ENCODE peak calls at places on chromosomes 12 and 14, in five cellular contexts. V, Q, P, B and D are unnamed samples.

GRCh38 chr14:54343276-54344121 is 53.3 kb upstream of the CDKN3 start:
- DNase-seq in V (no peak), Q (no peak), P (no peak), B (no peak), D (no peak)

GRCh38 chr12:20436367-20436766 is 68.0 kb downstream of the PDE3A start:
- DNase-seq in V (no peak), Q (no peak), P (no peak), B (no peak), D (no peak)

GRCh38 chr12:75444444-75445136 is 36.0 kb upstream of the GLIPR1 start:
- DNase-seq in V (peak), Q (no peak), P (no peak), B (no peak), D (no peak)

GRCh38 chr12:117484901-117485300 is 123.5 kb upstream of the NOS1 start:
- DNase-seq in V (no peak), Q (no peak), P (no peak), B (no peak), D (no peak)

GRCh38 chr14:77707355-77707723 is 484 bp downstream of the ALKBH1 start:
- DNase-seq in V (peak), Q (peak), P (no peak), B (peak), D (peak)

GRCh38 chr14:96249016-96249415 is 7.0 kb upstream of the BDKRB1 start:
- DNase-seq in V (peak), Q (no peak), P (no peak), B (peak), D (no peak)

GRCh38 chr12:114275937-114276785 is 129.8 kb downstream of the TBX5 start:
- DNase-seq in V (peak), Q (no peak), P (no peak), B (peak), D (no peak)

GRCh38 chr14:73714656-73715081 is 485 bp upstream of the PNMA1 start:
- DNase-seq in V (peak), Q (no peak), P (no peak), B (no peak), D (no peak)

GRCh38 chr14:24100197-24100981 is 6.3 kb downstream of the PCK2 start:
- DNase-seq in V (no peak), Q (no peak), P (no peak), B (no peak), D (no peak)

GRCh38 chr12:91126516-91126915 is 15.2 kb upstream of the LUM start:
- DNase-seq in V (peak), Q (no peak), P (no peak), B (no peak), D (no peak)

GRCh38 chr12:32533971-32534590 is 134.7 kb downstream of the FGD4 start:
- DNase-seq in V (peak), Q (peak), P (peak), B (peak), D (peak)

GRCh38 chr14:99554757-99555531 is 49.1 kb downstream of the CCDC85C start:
- DNase-seq in V (no peak), Q (no peak), P (no peak), B (no peak), D (no peak)

GRCh38 chr14:60651936-60652673 is 2.8 kb upstream of the SIX1 start:
- DNase-seq in V (no peak), Q (no peak), P (no peak), B (no peak), D (no peak)

GRCh38 chr12:1439201-1439600 is 155.2 kb downstream of the FBXL14 start:
- DNase-seq in V (no peak), Q (no peak), P (no peak), B (no peak), D (no peak)

GRCh38 chr12:60489071-60489470 is 893.2 kb downstream of the SLC16A7 start:
- DNase-seq in V (no peak), Q (no peak), P (no peak), B (peak), D (no peak)

GRCh38 chr12:2215709-2216560 is 163.1 kb downstream of the CACNA1C start:
- DNase-seq in V (no peak), Q (no peak), P (no peak), B (no peak), D (no peak)

GRCh38 chr12:76558684-76559276 is 791 bp downstream of the OSBPL8 start:
- DNase-seq in V (peak), Q (peak), P (peak), B (no peak), D (peak)

GRCh38 chr12:57740656-57741412 is 2.3 kb upstream of the AGAP2 start:
- DNase-seq in V (no peak), Q (peak), P (no peak), B (no peak), D (no peak)

GRCh38 chr12:94671917-94672316 is 21.6 kb upstream of the TMCC3 start:
- DNase-seq in V (no peak), Q (no peak), P (no peak), B (no peak), D (no peak)

GRCh38 chr14:62187265-62187664 is 425.0 kb downstream of the SNAPC1 start:
- DNase-seq in V (no peak), Q (no peak), P (no peak), B (no peak), D (no peak)

GRCh38 chr14:50397461-50398196 is 948 bp upstream of the CDKL1 start:
- DNase-seq in V (peak), Q (peak), P (no peak), B (no peak), D (no peak)

GRCh38 chr12:110577717-110578521 is 5.2 kb downstream of the PPTC7 start:
- DNase-seq in V (peak), Q (peak), P (no peak), B (peak), D (no peak)

GRCh38 chr12:5022465-5023061 is 21.1 kb upstream of the KCNA5 start:
- DNase-seq in V (peak), Q (peak), P (no peak), B (no peak), D (peak)

GRCh38 chr12:12927211-12928079 is 24.5 kb downstream of the GPRC5D start:
- DNase-seq in V (no peak), Q (no peak), P (peak), B (no peak), D (no peak)

GRCh38 chr14:58805605-58806358 is 168.0 kb downstream of the DACT1 start:
- DNase-seq in V (no peak), Q (no peak), P (no peak), B (no peak), D (peak)

GRCh38 chr14:26897186-26897585 is 299.4 kb upstream of the NOVA1 start:
- DNase-seq in V (no peak), Q (no peak), P (no peak), B (no peak), D (no peak)

GRCh38 chr14:77301103-77301502 is 19.6 kb downstream of the POMT2 start:
- DNase-seq in V (peak), Q (peak), P (peak), B (peak), D (no peak)

GRCh38 chr14:20934148-20934762 is 21.0 kb upstream of the RNASE2 start:
- DNase-seq in V (peak), Q (peak), P (peak), B (no peak), D (no peak)

GRCh38 chr12:23139026-23139425 is 514.1 kb downstream of the ETNK1 start:
- DNase-seq in V (no peak), Q (no peak), P (no peak), B (no peak), D (no peak)

GRCh38 chr12:124979568-124979967 is 9.4 kb downstream of the DHX37 start:
- DNase-seq in V (no peak), Q (no peak), P (no peak), B (no peak), D (no peak)

GRCh38 chr12:12461923-12462315 is 100.7 kb downstream of the DUSP16 start:
- DNase-seq in V (no peak), Q (no peak), P (no peak), B (no peak), D (no peak)

GRCh38 chr12:12992418-12993175 is 7.5 kb downstream of the HEBP1 start:
- DNase-seq in V (peak), Q (no peak), P (no peak), B (peak), D (peak)

GRCh38 chr14:89617471-89618291 is 200.6 kb upstream of the FOXN3 start:
- DNase-seq in V (peak), Q (peak), P (no peak), B (peak), D (no peak)

GRCh38 chr12:94172973-94173372 is 24.6 kb downstream of the PLXNC1 start:
- DNase-seq in V (peak), Q (peak), P (no peak), B (peak), D (peak)

GRCh38 chr14:65131176-65131765 is 29.0 kb upstream of the MAX start:
- DNase-seq in V (peak), Q (no peak), P (no peak), B (peak), D (peak)

GRCh38 chr12:6264402-6265037 is 46.0 kb upstream of the PLEKHG6 start:
- DNase-seq in V (no peak), Q (no peak), P (no peak), B (no peak), D (no peak)